ENCODE peak calls at places on chromosomes 5 and 9, in five cellular contexts. X is stimulated activated CD8-positive, alpha-beta memory T cell treated with anti-CD3 and anti-CD28 coated beads, Interleukin-2, amount 100 ng/mL, for 1 hour; A is epithelial cell of esophagus; U is spleen; R is head of caudate nucleus. T is an unnamed sample.

GRCh38 chr9:13665418-13666066 is 386.1 kb upstream of the MPDZ start:
- DNase-seq in X (no peak), A (no peak), U (no peak), R (no peak), T (no peak)

GRCh38 chr5:180122875-180123274 is 51.3 kb upstream of the RNF130 start:
- DNase-seq in X (no peak), A (no peak), U (no peak), R (no peak), T (no peak)

GRCh38 chr9:6944896-6945295 is 187.1 kb downstream of the KDM4C start:
- DNase-seq in X (no peak), A (peak; percentile 47), U (no peak), R (no peak), T (no peak)

GRCh38 chr5:179797741-179798140 is 4.0 kb downstream of the LTC4S start:
- DNase-seq in X (no peak), A (no peak), U (peak; percentile 71), R (no peak), T (no peak)

GRCh38 chr5:150503386-150503785 is 4.5 kb upstream of the NDST1 start:
- DNase-seq in X (no peak), A (no peak), U (no peak), R (no peak), T (no peak)

GRCh38 chr5:116068028-116068632 is 16.7 kb upstream of the COMMD10 start:
- DNase-seq in X (no peak), A (peak; percentile 61), U (no peak), R (peak; percentile 23), T (no peak)

GRCh38 chr5:34656700-34657549 is 797 bp downstream of the RAI14 start:
- DNase-seq in X (no peak), A (peak; percentile 40), U (no peak), R (peak; percentile 58), T (no peak)

GRCh38 chr5:134851307-134851923 is 5.6 kb downstream of the C5orf24 start:
- DNase-seq in X (no peak), A (peak; percentile 41), U (no peak), R (no peak), T (no peak)

GRCh38 chr5:178434016-178434761 is 156.0 kb downstream of the COL23A1 start:
- DNase-seq in X (no peak), A (no peak), U (no peak), R (no peak), T (no peak)

GRCh38 chr9:974993-975739 is 1.3 kb upstream of the DMRT3 start:
- DNase-seq in X (no peak), A (no peak), U (no peak), R (no peak), T (no peak)

GRCh38 chr5:40385544-40385943 is 294.2 kb upstream of the PTGER4 start:
- DNase-seq in X (no peak), A (peak; percentile 91), U (no peak), R (no peak), T (no peak)

GRCh38 chr5:59193616-59194319 is 610.9 kb downstream of the RAB3C start:
- DNase-seq in X (no peak), A (peak; percentile 100), U (no peak), R (no peak), T (no peak)

GRCh38 chr9:114588671-114589526 is 1.3 kb downstream of the ATP6V1G1 start:
- DNase-seq in X (no peak), A (peak; percentile 70), U (no peak), R (no peak), T (no peak)

GRCh38 chr9:98045234-98046160 is 11.0 kb upstream of the NANS start:
- DNase-seq in X (no peak), A (peak; percentile 21), U (no peak), R (no peak), T (no peak)

GRCh38 chr5:143836161-143836725 is 24.3 kb downstream of the HMHB1 start:
- DNase-seq in X (no peak), A (no peak), U (no peak), R (no peak), T (no peak)

GRCh38 chr9:105973811-105974407 is 279.6 kb downstream of the TMEM38B start:
- DNase-seq in X (no peak), A (no peak), U (no peak), R (no peak), T (no peak)

GRCh38 chr5:132491368-132492364 is 1.1 kb upstream of the IRF1 start:
- DNase-seq in X (no peak), A (no peak), U (peak; percentile 86), R (peak; percentile 6), T (no peak)

GRCh38 chr5:59577485-59577884 is 316.0 kb downstream of the PDE4D start:
- DNase-seq in X (no peak), A (no peak), U (no peak), R (no peak), T (no peak)

GRCh38 chr5:33299621-33300208 is 141.1 kb upstream of the TARS1 start:
- DNase-seq in X (no peak), A (peak; percentile 83), U (no peak), R (peak; percentile 51), T (no peak)

GRCh38 chr5:136084698-136085097 is 47.9 kb upstream of the SMAD5 start:
- DNase-seq in X (no peak), A (no peak), U (no peak), R (no peak), T (no peak)

GRCh38 chr9:128127568-128127989 is at the start of gene PTGES2:
- DNase-seq in X (peak; percentile 67), A (peak; percentile 87), U (peak; percentile 97), R (peak; percentile 93), T (peak; percentile 85)

GRCh38 chr5:152246401-152246800 is 158.7 kb downstream of the NMUR2 start:
- DNase-seq in X (no peak), A (peak; percentile 56), U (no peak), R (no peak), T (no peak)

GRCh38 chr5:150120062-150120441 is 33.7 kb upstream of the CSF1R start:
- DNase-seq in X (no peak), A (no peak), U (no peak), R (no peak), T (no peak)